ENCODE peak calls at places on chromosomes 1 and 21, in nine cellular contexts. One of them, this sample, is unnamed.
A peak's percentile ranks its signal among the peaks of the same experiment; 100 is the strongest.

GRCh38 chr21:43276811-43277210 is 108.0 kb downstream of the CRYAA start:
- DNase-seq in GM23338: no peak
- DNase-seq in activated CD8-positive, alpha-beta T cell treated with anti-CD3 and anti-CD28 coated beads, Interleukin-2, amount 10 ng/mL, durations not matched to agents 7 days and 5 days: no peak
- DNase-seq in mammary epithelial cell: no peak
- DNase-seq in HFF-Myc: no peak
- DNase-seq in KG1: no peak
- DNase-seq in Ammon's horn: no peak
- DNase-seq in CD4-positive, CD25-positive, alpha-beta regulatory T cell: no peak
- DNase-seq in iris pigment epithelial cell: no peak
- DNase-seq in this sample: no peak

GRCh38 chr1:16720403-16721223 is 19.7 kb upstream of the RNU1-4 start:
- DNase-seq in HFF-Myc: no peak
- DNase-seq in CD4-positive, CD25-positive, alpha-beta regulatory T cell: no peak
- DNase-seq in activated CD8-positive, alpha-beta T cell treated with anti-CD3 and anti-CD28 coated beads, Interleukin-2, amount 10 ng/mL, durations not matched to agents 7 days and 5 days: no peak
- DNase-seq in Ammon's horn: no peak
- DNase-seq in KG1: no peak
- DNase-seq in mammary epithelial cell: peak; percentile 0
- DNase-seq in GM23338: no peak
- DNase-seq in iris pigment epithelial cell: no peak
- DNase-seq in this sample: no peak

GRCh38 chr1:234125283-234125682 is 220.8 kb downstream of the SLC35F3 start:
- DNase-seq in CD4-positive, CD25-positive, alpha-beta regulatory T cell: no peak
- DNase-seq in iris pigment epithelial cell: peak; percentile 43
- DNase-seq in HFF-Myc: no peak
- DNase-seq in KG1: no peak
- DNase-seq in GM23338: peak; percentile 97
- DNase-seq in activated CD8-positive, alpha-beta T cell treated with anti-CD3 and anti-CD28 coated beads, Interleukin-2, amount 10 ng/mL, durations not matched to agents 7 days and 5 days: peak; percentile 73
- DNase-seq in mammary epithelial cell: peak; percentile 55
- DNase-seq in Ammon's horn: no peak
- DNase-seq in this sample: peak; percentile 59

GRCh38 chr1:226712779-226713420 is 26.2 kb downstream of the ITPKB start:
- DNase-seq in iris pigment epithelial cell: no peak
- DNase-seq in KG1: no peak
- DNase-seq in CD4-positive, CD25-positive, alpha-beta regulatory T cell: no peak
- DNase-seq in GM23338: no peak
- DNase-seq in HFF-Myc: no peak
- DNase-seq in mammary epithelial cell: no peak
- DNase-seq in activated CD8-positive, alpha-beta T cell treated with anti-CD3 and anti-CD28 coated beads, Interleukin-2, amount 10 ng/mL, durations not matched to agents 7 days and 5 days: no peak
- DNase-seq in Ammon's horn: no peak
- DNase-seq in this sample: no peak

GRCh38 chr1:71780681-71781080 is 501.7 kb downstream of the NEGR1 start:
- DNase-seq in KG1: no peak
- DNase-seq in GM23338: no peak
- DNase-seq in Ammon's horn: no peak
- DNase-seq in CD4-positive, CD25-positive, alpha-beta regulatory T cell: no peak
- DNase-seq in iris pigment epithelial cell: no peak
- DNase-seq in mammary epithelial cell: peak; percentile 9
- DNase-seq in activated CD8-positive, alpha-beta T cell treated with anti-CD3 and anti-CD28 coated beads, Interleukin-2, amount 10 ng/mL, durations not matched to agents 7 days and 5 days: no peak
- DNase-seq in HFF-Myc: no peak
- DNase-seq in this sample: no peak

GRCh38 chr1:94590203-94591137 is 48.9 kb upstream of the F3 start:
- DNase-seq in KG1: no peak
- DNase-seq in mammary epithelial cell: no peak
- DNase-seq in CD4-positive, CD25-positive, alpha-beta regulatory T cell: no peak
- DNase-seq in activated CD8-positive, alpha-beta T cell treated with anti-CD3 and anti-CD28 coated beads, Interleukin-2, amount 10 ng/mL, durations not matched to agents 7 days and 5 days: no peak
- DNase-seq in iris pigment epithelial cell: peak; percentile 32
- DNase-seq in HFF-Myc: no peak
- DNase-seq in Ammon's horn: no peak
- DNase-seq in GM23338: no peak
- DNase-seq in this sample: no peak

GRCh38 chr1:169696273-169697100 is 14.9 kb downstream of the SELL start:
- DNase-seq in mammary epithelial cell: no peak
- DNase-seq in KG1: no peak
- DNase-seq in Ammon's horn: no peak
- DNase-seq in HFF-Myc: no peak
- DNase-seq in GM23338: no peak
- DNase-seq in activated CD8-positive, alpha-beta T cell treated with anti-CD3 and anti-CD28 coated beads, Interleukin-2, amount 10 ng/mL, durations not matched to agents 7 days and 5 days: no peak
- DNase-seq in iris pigment epithelial cell: no peak
- DNase-seq in CD4-positive, CD25-positive, alpha-beta regulatory T cell: no peak
- DNase-seq in this sample: no peak

GRCh38 chr1:188715566-188715965 is 1762.1 kb downstream of the BRINP3 start:
- DNase-seq in iris pigment epithelial cell: peak; percentile 7
- DNase-seq in CD4-positive, CD25-positive, alpha-beta regulatory T cell: no peak
- DNase-seq in HFF-Myc: no peak
- DNase-seq in mammary epithelial cell: peak; percentile 2
- DNase-seq in KG1: no peak
- DNase-seq in activated CD8-positive, alpha-beta T cell treated with anti-CD3 and anti-CD28 coated beads, Interleukin-2, amount 10 ng/mL, durations not matched to agents 7 days and 5 days: no peak
- DNase-seq in GM23338: peak; percentile 54
- DNase-seq in Ammon's horn: no peak
- DNase-seq in this sample: peak; percentile 1

GRCh38 chr1:169601096-169601881 is 15.0 kb upstream of the F5 start:
- DNase-seq in GM23338: peak; percentile 58
- DNase-seq in HFF-Myc: no peak
- DNase-seq in iris pigment epithelial cell: peak; percentile 21
- DNase-seq in Ammon's horn: peak; percentile 35
- DNase-seq in mammary epithelial cell: peak; percentile 17
- DNase-seq in CD4-positive, CD25-positive, alpha-beta regulatory T cell: peak; percentile 37
- DNase-seq in activated CD8-positive, alpha-beta T cell treated with anti-CD3 and anti-CD28 coated beads, Interleukin-2, amount 10 ng/mL, durations not matched to agents 7 days and 5 days: no peak
- DNase-seq in KG1: peak; percentile 35
- DNase-seq in this sample: peak; percentile 30

GRCh38 chr1:45001011-45001481 is 10.1 kb downstream of the HECTD3 start:
- DNase-seq in CD4-positive, CD25-positive, alpha-beta regulatory T cell: no peak
- DNase-seq in mammary epithelial cell: no peak
- DNase-seq in activated CD8-positive, alpha-beta T cell treated with anti-CD3 and anti-CD28 coated beads, Interleukin-2, amount 10 ng/mL, durations not matched to agents 7 days and 5 days: no peak
- DNase-seq in KG1: no peak
- DNase-seq in GM23338: peak; percentile 20
- DNase-seq in Ammon's horn: peak; percentile 31
- DNase-seq in iris pigment epithelial cell: no peak
- DNase-seq in HFF-Myc: no peak
- DNase-seq in this sample: no peak

GRCh38 chr1:206890125-206890637 is 7.1 kb upstream of the IL24 start:
- DNase-seq in HFF-Myc: no peak
- DNase-seq in CD4-positive, CD25-positive, alpha-beta regulatory T cell: no peak
- DNase-seq in KG1: no peak
- DNase-seq in GM23338: peak; percentile 52
- DNase-seq in activated CD8-positive, alpha-beta T cell treated with anti-CD3 and anti-CD28 coated beads, Interleukin-2, amount 10 ng/mL, durations not matched to agents 7 days and 5 days: no peak
- DNase-seq in mammary epithelial cell: peak; percentile 84
- DNase-seq in Ammon's horn: no peak
- DNase-seq in iris pigment epithelial cell: peak; percentile 62
- DNase-seq in this sample: no peak

GRCh38 chr1:233140519-233140918 is 155.0 kb downstream of the PCNX2 start:
- DNase-seq in iris pigment epithelial cell: peak; percentile 13
- DNase-seq in CD4-positive, CD25-positive, alpha-beta regulatory T cell: no peak
- DNase-seq in mammary epithelial cell: no peak
- DNase-seq in activated CD8-positive, alpha-beta T cell treated with anti-CD3 and anti-CD28 coated beads, Interleukin-2, amount 10 ng/mL, durations not matched to agents 7 days and 5 days: no peak
- DNase-seq in GM23338: no peak
- DNase-seq in KG1: no peak
- DNase-seq in HFF-Myc: peak; percentile 9
- DNase-seq in Ammon's horn: no peak
- DNase-seq in this sample: no peak

GRCh38 chr1:76726251-76726650 is 141.0 kb upstream of the ST6GALNAC5 start:
- DNase-seq in HFF-Myc: no peak
- DNase-seq in iris pigment epithelial cell: no peak
- DNase-seq in KG1: no peak
- DNase-seq in activated CD8-positive, alpha-beta T cell treated with anti-CD3 and anti-CD28 coated beads, Interleukin-2, amount 10 ng/mL, durations not matched to agents 7 days and 5 days: no peak
- DNase-seq in mammary epithelial cell: no peak
- DNase-seq in GM23338: no peak
- DNase-seq in Ammon's horn: peak; percentile 50
- DNase-seq in CD4-positive, CD25-positive, alpha-beta regulatory T cell: no peak
- DNase-seq in this sample: no peak

GRCh38 chr21:41079159-41079558 is 88.8 kb upstream of the BACE2 start:
- DNase-seq in activated CD8-positive, alpha-beta T cell treated with anti-CD3 and anti-CD28 coated beads, Interleukin-2, amount 10 ng/mL, durations not matched to agents 7 days and 5 days: no peak
- DNase-seq in GM23338: no peak
- DNase-seq in HFF-Myc: no peak
- DNase-seq in KG1: no peak
- DNase-seq in mammary epithelial cell: no peak
- DNase-seq in CD4-positive, CD25-positive, alpha-beta regulatory T cell: no peak
- DNase-seq in Ammon's horn: no peak
- DNase-seq in iris pigment epithelial cell: no peak
- DNase-seq in this sample: no peak

GRCh38 chr1:165717918-165718515 is 19.7 kb upstream of the ALDH9A1 start:
- DNase-seq in GM23338: peak; percentile 86
- DNase-seq in KG1: peak; percentile 36
- DNase-seq in activated CD8-positive, alpha-beta T cell treated with anti-CD3 and anti-CD28 coated beads, Interleukin-2, amount 10 ng/mL, durations not matched to agents 7 days and 5 days: peak; percentile 60
- DNase-seq in mammary epithelial cell: peak; percentile 52
- DNase-seq in Ammon's horn: peak; percentile 74
- DNase-seq in HFF-Myc: peak; percentile 39
- DNase-seq in CD4-positive, CD25-positive, alpha-beta regulatory T cell: peak; percentile 22
- DNase-seq in iris pigment epithelial cell: peak; percentile 75
- DNase-seq in this sample: peak; percentile 69

This sample was measured in HepG2.